ENCODE peak calls at places on chromosomes 6 and 20, in six cellular contexts. H is SJSA1, R is mucosa of descending colon, L is heart left ventricle, F is astrocyte of the spinal cord, V is HAP-1. S is an unnamed sample.

GRCh38 chr20:60467078-60467477 is 508.9 kb downstream of the CDH26 start:
- DNase-seq in L (peak; percentile 55), F (no peak), R (no peak), V (no peak), H (no peak), S (no peak)

GRCh38 chr6:44043479-44044153 is 83.6 kb downstream of the MRPL14 start:
- DNase-seq in H (peak; percentile 46), F (peak; percentile 44), V (peak; percentile 40), L (peak; percentile 49), R (no peak), S (peak; percentile 62)

GRCh38 chr6:106626485-106626884 is 2.8 kb downstream of the RTN4IP1 start:
- DNase-seq in L (no peak), R (no peak), H (no peak), F (no peak), V (no peak), S (no peak)

GRCh38 chr6:160088069-160088773 is 33.4 kb upstream of the SLC22A1 start:
- DNase-seq in R (peak; percentile 77), V (peak; percentile 59), F (peak; percentile 79), H (peak; percentile 35), L (peak; percentile 68), S (peak; percentile 65)

GRCh38 chr6:134850906-134851305 is 99.0 kb downstream of the ALDH8A1 start:
- DNase-seq in V (no peak), F (peak; percentile 78), R (no peak), L (no peak), H (no peak), S (no peak)

GRCh38 chr6:27188885-27189418 is 58.5 kb upstream of the PRSS16 start:
- DNase-seq in H (peak; percentile 84), V (peak; percentile 79), L (peak; percentile 65), R (no peak), F (peak; percentile 85), S (peak; percentile 60)

GRCh38 chr20:33684533-33685327 is 1.5 kb downstream of the E2F1 start:
- DNase-seq in V (peak; percentile 80), L (no peak), F (no peak), H (peak; percentile 31), R (no peak), S (peak; percentile 56)

GRCh38 chr6:32566957-32567356 is 22.7 kb downstream of the HLA-DRB1 start:
- DNase-seq in R (no peak), L (no peak), H (no peak), V (no peak), F (no peak), S (no peak)

GRCh38 chr6:61711849-61712248 is 574.2 kb downstream of the KHDRBS2 start:
- DNase-seq in L (no peak), H (no peak), V (no peak), R (no peak), F (no peak), S (no peak)

GRCh38 chr20:46374383-46374782 is 32.0 kb downstream of the ELMO2 start:
- DNase-seq in H (no peak), R (no peak), F (no peak), L (no peak), V (no peak), S (no peak)

GRCh38 chr6:135159531-135159930 is 21.6 kb upstream of the MYB start:
- DNase-seq in V (no peak), F (no peak), R (no peak), H (no peak), L (no peak), S (no peak)

GRCh38 chr20:44650777-44651493 is 564 bp downstream of the ADA start:
- DNase-seq in V (peak; percentile 23), F (no peak), R (peak; percentile 52), L (peak; percentile 59), H (no peak), S (no peak)

GRCh38 chr6:24329022-24329421 is 28.8 kb downstream of the DCDC2 start:
- DNase-seq in H (no peak), F (no peak), V (no peak), R (no peak), L (no peak), S (no peak)

GRCh38 chr20:56433221-56433879 is 21.3 kb downstream of the CASS4 start:
- DNase-seq in L (no peak), V (no peak), R (no peak), H (no peak), F (no peak), S (no peak)

GRCh38 chr20:2747676-2748235 is 52.7 kb downstream of the CPXM1 start:
- DNase-seq in R (no peak), H (no peak), F (no peak), V (no peak), L (no peak), S (no peak)

GRCh38 chr6:56764081-56764566 is 121.4 kb upstream of the DST start:
- DNase-seq in H (no peak), V (peak; percentile 30), L (no peak), F (peak; percentile 52), R (no peak), S (peak; percentile 20)

GRCh38 chr6:127463056-127463455 is 3.9 kb upstream of the KIAA0408 start:
- DNase-seq in L (no peak), F (no peak), R (no peak), H (no peak), V (no peak), S (no peak)

GRCh38 chr20:1934578-1935573 is 39.7 kb downstream of the SIRPA start:
- DNase-seq in F (peak; percentile 38), R (no peak), H (no peak), V (no peak), L (peak; percentile 80), S (peak; percentile 35)

GRCh38 chr6:30612687-30613248 is 4.3 kb downstream of the PPP1R10 start:
- DNase-seq in H (no peak), V (no peak), F (peak; percentile 82), R (no peak), L (no peak), S (no peak)

GRCh38 chr6:106746660-106747059 is 117.3 kb downstream of the QRSL1 start:
- DNase-seq in H (peak; percentile 50), R (no peak), V (no peak), L (no peak), F (peak; percentile 22), S (no peak)

GRCh38 chr6:166633732-166634535 is 6.9 kb upstream of the RPS6KA2 start:
- DNase-seq in R (no peak), V (no peak), L (peak; percentile 80), F (no peak), H (no peak), S (no peak)

GRCh38 chr20:44830995-44831394 is 20.6 kb upstream of the RIMS4 start:
- DNase-seq in F (no peak), H (no peak), R (no peak), L (no peak), V (no peak), S (no peak)

GRCh38 chr6:31771992-31772358 is 5.2 kb downstream of the VWA7 start:
- DNase-seq in V (no peak), L (no peak), F (no peak), H (no peak), R (no peak), S (no peak)

GRCh38 chr6:127690092-127690491 is 113.1 kb downstream of the C6orf58 start:
- DNase-seq in L (no peak), R (no peak), H (no peak), V (no peak), F (peak; percentile 47), S (no peak)

GRCh38 chr6:158068893-158069799 is 87.5 kb downstream of the SYNJ2 start:
- DNase-seq in V (no peak), R (peak; percentile 83), F (peak; percentile 87), L (no peak), H (peak; percentile 73), S (no peak)

GRCh38 chr6:89315199-89315598 is at the start of gene GABRR2:
- DNase-seq in F (no peak), V (no peak), L (no peak), H (no peak), R (no peak), S (no peak)

GRCh38 chr6:157725836-157726235 is 97.2 kb upstream of the SNX9 start:
- DNase-seq in L (no peak), R (no peak), F (no peak), H (no peak), V (no peak), S (no peak)

GRCh38 chr20:63696311-63696627 is 183 bp upstream of the TNFRSF6B start:
- DNase-seq in H (no peak), F (peak; percentile 55), L (peak; percentile 41), V (peak; percentile 33), R (peak; percentile 74), S (peak; percentile 51)

DNA sequence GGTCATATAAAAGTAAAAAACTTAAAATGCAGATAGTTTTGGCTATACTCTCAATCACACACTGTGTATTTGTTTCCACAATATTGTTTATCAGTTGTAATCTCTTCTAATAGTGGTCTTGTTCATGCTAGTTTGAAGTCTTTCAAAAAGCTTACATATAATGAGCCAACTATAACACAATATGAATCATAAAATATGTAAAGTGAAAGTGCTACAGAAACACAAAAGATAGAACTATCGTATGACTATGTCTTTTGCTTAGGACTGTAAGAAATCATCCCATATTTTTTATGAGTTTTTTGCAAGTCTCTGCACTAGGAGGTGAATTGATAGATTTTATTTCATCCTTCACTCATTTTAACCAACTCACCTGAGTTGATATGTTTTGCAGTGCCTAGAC is 136.0 kb downstream of the MMUT start:
- DNase-seq in R (no peak), V (no peak), F (peak; percentile 21), H (no peak), L (no peak), S (no peak)
- H3K4me3 ChIP-seq in R (no peak overlapping the region), V (no peak overlapping the region), F (no peak overlapping the region), H (no peak overlapping the region), L (no peak overlapping the region), S (no peak overlapping the region)

DNA sequence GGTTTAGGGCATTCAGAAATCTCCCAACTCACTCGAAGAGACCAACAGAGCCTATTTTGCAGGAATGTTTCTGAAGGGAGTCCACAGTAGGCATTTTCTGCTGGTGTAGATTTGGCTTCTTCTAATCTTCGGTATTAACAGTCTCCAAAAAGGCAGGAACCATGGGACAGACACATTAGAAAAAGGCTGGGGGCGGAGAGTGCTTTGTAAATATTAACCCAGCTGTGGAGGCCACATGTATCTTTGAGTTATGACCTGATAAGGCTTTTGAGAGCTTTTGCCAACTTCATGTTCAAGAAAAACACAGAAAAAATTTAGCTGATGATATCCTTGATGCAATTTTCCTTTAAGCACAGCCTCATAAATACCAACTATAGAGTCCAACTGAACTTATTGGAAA is 119.5 kb upstream of the TSHZ2 start:
- DNase-seq in L (no peak), F (no peak), V (no peak), R (no peak), H (no peak), S (no peak)
- H3K4me3 ChIP-seq in L (no peak overlapping the region), F (no peak overlapping the region), V (no peak overlapping the region), R (no peak overlapping the region), H (no peak overlapping the region), S (no peak overlapping the region)

GRCh38 chr6:90413867-90414266 is 117.2 kb upstream of the BACH2 start:
- DNase-seq in V (no peak), H (no peak), L (peak; percentile 43), F (peak; percentile 42), R (peak; percentile 37), S (peak; percentile 24)
- H3K4me3 ChIP-seq in V (no peak overlapping the region), H (no peak overlapping the region), L (peak overlapping the region; percentile 34), F (peak overlapping the region; percentile 33), R (no peak overlapping the region), S (peak overlapping the region; percentile 52)

GRCh38 chr6:119052292-119052889 is 26.1 kb downstream of the FAM184A start:
- DNase-seq in H (no peak), L (no peak), F (no peak), V (no peak), R (no peak), S (no peak)

GRCh38 chr6:119052985-119053384 is 25.5 kb downstream of the FAM184A start:
- DNase-seq in L (no peak), V (no peak), F (no peak), R (no peak), H (no peak), S (no peak)

GRCh38 chr6:119060255-119060907 is 18.1 kb downstream of the FAM184A start:
- DNase-seq in L (no peak), F (no peak), H (no peak), R (no peak), V (no peak), S (no peak)

GRCh38 chr6:119055069-119055468 is 23.4 kb downstream of the FAM184A start:
- DNase-seq in H (no peak), F (no peak), V (no peak), R (no peak), L (no peak), S (no peak)
- H3K4me3 ChIP-seq in H (no peak overlapping the region), F (no peak overlapping the region), V (no peak overlapping the region), R (no peak overlapping the region), L (no peak overlapping the region), S (no peak overlapping the region)

S was measured in BE2C.